ENCODE peak calls at places on chromosomes 2 and 18, in five cellular contexts. W is posterior vena cava; R is cardiac fibroblast; X is activated T-cell treated with anti-CD3 and anti-CD28 coated beads, Interleukin-2, amount 50 U/mL, for 4 hours; N is iPS-NIHi11. J is an unnamed sample.

GRCh38 chr18:58867281-58867961 is 2.7 kb downstream of the ZNF532 start:
- DNase-seq in R (no peak), W (no peak), N (peak; percentile 80), X (no peak), J (peak; percentile 78)

GRCh38 chr18:47422524-47422923 is 171.1 kb upstream of the SKOR2 start:
- DNase-seq in X (no peak), W (no peak), R (no peak), N (peak; percentile 46), J (no peak)

GRCh38 chr2:120783371-120783791 is 47.7 kb downstream of the GLI2 start:
- DNase-seq in W (no peak), N (no peak), R (peak; percentile 38), X (no peak), J (no peak)

GRCh38 chr2:110852051-110852450 is 119.7 kb downstream of the ACOXL start:
- DNase-seq in R (no peak), X (no peak), N (no peak), W (peak; percentile 69), J (peak; percentile 50)

GRCh38 chr18:46393230-46393629 is 263.8 kb downstream of the LOXHD1 start:
- DNase-seq in R (no peak), W (no peak), N (peak; percentile 83), X (no peak), J (no peak)

GRCh38 chr2:68134120-68134519 is 23.6 kb upstream of the PNO1 start:
- DNase-seq in W (no peak), X (no peak), N (no peak), R (no peak), J (no peak)

GRCh38 chr18:73752546-73752945 is 395.1 kb downstream of the FBXO15 start:
- DNase-seq in R (peak; percentile 47), X (no peak), W (no peak), N (no peak), J (no peak)

GRCh38 chr2:122307772-122308171 is 552.3 kb downstream of the TSN start:
- DNase-seq in R (no peak), X (no peak), W (no peak), N (no peak), J (no peak)

J was measured in ascending aorta.